ENCODE peak calls at places on chromosomes 2 and 18, in six cellular contexts. One of them, this sample, is unnamed.

GRCh38 chr2:120908314-120908975 is 172.8 kb downstream of the GLI2 start:
- DNase-seq in astrocyte: no peak
- DNase-seq in WERI-Rb-1: no peak
- DNase-seq in endodermal cell: no peak
- DNase-seq in uterus: no peak
- DNase-seq in heart left ventricle: no peak
- DNase-seq in this sample: peak; percentile 39

GRCh38 chr2:205494856-205495255 is 187.4 kb upstream of the NRP2 start:
- DNase-seq in astrocyte: no peak
- DNase-seq in WERI-Rb-1: no peak
- DNase-seq in endodermal cell: no peak
- DNase-seq in uterus: no peak
- DNase-seq in heart left ventricle: no peak
- DNase-seq in this sample: no peak

GRCh38 chr2:70310899-70311298 is 9.0 kb upstream of the FAM136A start:
- DNase-seq in astrocyte: no peak
- DNase-seq in WERI-Rb-1: no peak
- DNase-seq in endodermal cell: no peak
- DNase-seq in uterus: no peak
- DNase-seq in heart left ventricle: no peak
- DNase-seq in this sample: no peak

GRCh38 chr18:62455222-62455621 is 67.6 kb upstream of the ZCCHC2 start:
- DNase-seq in astrocyte: no peak
- DNase-seq in WERI-Rb-1: no peak
- DNase-seq in endodermal cell: no peak
- DNase-seq in uterus: no peak
- DNase-seq in heart left ventricle: no peak
- DNase-seq in this sample: no peak

GRCh38 chr2:101012706-101013181 is 10.7 kb downstream of the RPL31 start:
- DNase-seq in astrocyte: peak; percentile 8
- DNase-seq in WERI-Rb-1: no peak
- DNase-seq in endodermal cell: no peak
- DNase-seq in uterus: no peak
- DNase-seq in heart left ventricle: no peak
- DNase-seq in this sample: no peak

GRCh38 chr2:213232649-213233437 is 51.4 kb upstream of the SPAG16 start:
- DNase-seq in astrocyte: peak; percentile 26
- DNase-seq in WERI-Rb-1: no peak
- DNase-seq in endodermal cell: peak; percentile 52
- DNase-seq in uterus: no peak
- DNase-seq in heart left ventricle: no peak
- DNase-seq in this sample: no peak

GRCh38 chr18:36153771-36154170 is 24.1 kb downstream of the ELP2 start:
- DNase-seq in astrocyte: peak; percentile 50
- DNase-seq in WERI-Rb-1: no peak
- DNase-seq in endodermal cell: no peak
- DNase-seq in uterus: no peak
- DNase-seq in heart left ventricle: no peak
- DNase-seq in this sample: no peak

GRCh38 chr2:234272069-234272850 is 221.8 kb downstream of the SPP2 start:
- DNase-seq in astrocyte: no peak
- DNase-seq in WERI-Rb-1: no peak
- DNase-seq in endodermal cell: no peak
- DNase-seq in uterus: no peak
- DNase-seq in heart left ventricle: no peak
- DNase-seq in this sample: no peak

GRCh38 chr2:182522428-182522896 is 95.6 kb upstream of the PDE1A start:
- DNase-seq in astrocyte: peak; percentile 73
- DNase-seq in WERI-Rb-1: peak; percentile 38
- DNase-seq in endodermal cell: no peak
- DNase-seq in uterus: no peak
- DNase-seq in heart left ventricle: no peak
- DNase-seq in this sample: no peak

GRCh38 chr2:172551266-172551665 is 4.6 kb upstream of the PDK1 start:
- DNase-seq in astrocyte: no peak
- DNase-seq in WERI-Rb-1: no peak
- DNase-seq in endodermal cell: no peak
- DNase-seq in uterus: no peak
- DNase-seq in heart left ventricle: no peak
- DNase-seq in this sample: no peak

GRCh38 chr2:112885503-112885897 is 25.5 kb upstream of the IL37 start:
- DNase-seq in astrocyte: no peak
- DNase-seq in WERI-Rb-1: no peak
- DNase-seq in endodermal cell: no peak
- DNase-seq in uterus: no peak
- DNase-seq in heart left ventricle: no peak
- DNase-seq in this sample: no peak

GRCh38 chr2:101518470-101519172 is 43.7 kb upstream of the RFX8 start:
- DNase-seq in astrocyte: peak; percentile 44
- DNase-seq in WERI-Rb-1: peak; percentile 59
- DNase-seq in endodermal cell: peak; percentile 83
- DNase-seq in uterus: peak; percentile 49
- DNase-seq in heart left ventricle: no peak
- DNase-seq in this sample: no peak

GRCh38 chr2:85413592-85414421 is 3.6 kb upstream of the CAPG start:
- DNase-seq in astrocyte: peak; percentile 41
- DNase-seq in WERI-Rb-1: no peak
- DNase-seq in endodermal cell: peak; percentile 80
- DNase-seq in uterus: peak; percentile 81
- DNase-seq in heart left ventricle: peak; percentile 66
- DNase-seq in this sample: no peak

GRCh38 chr2:217102941-217103340 is 243.1 kb upstream of the TNP1 start:
- DNase-seq in astrocyte: peak; percentile 31
- DNase-seq in WERI-Rb-1: no peak
- DNase-seq in endodermal cell: no peak
- DNase-seq in uterus: no peak
- DNase-seq in heart left ventricle: no peak
- DNase-seq in this sample: no peak

GRCh38 chr2:164808776-164809175 is 32.8 kb downstream of the COBLL1 start:
- DNase-seq in astrocyte: peak; percentile 57
- DNase-seq in WERI-Rb-1: no peak
- DNase-seq in endodermal cell: no peak
- DNase-seq in uterus: no peak
- DNase-seq in heart left ventricle: no peak
- DNase-seq in this sample: no peak

GRCh38 chr2:73886357-73886756 is 6.5 kb upstream of the ACTG2 start:
- DNase-seq in astrocyte: no peak
- DNase-seq in WERI-Rb-1: no peak
- DNase-seq in endodermal cell: no peak
- DNase-seq in uterus: no peak
- DNase-seq in heart left ventricle: no peak
- DNase-seq in this sample: no peak

GRCh38 chr2:46477912-46478311 is 1.5 kb upstream of the TMEM247 start:
- DNase-seq in astrocyte: no peak
- DNase-seq in WERI-Rb-1: no peak
- DNase-seq in endodermal cell: no peak
- DNase-seq in uterus: no peak
- DNase-seq in heart left ventricle: no peak
- DNase-seq in this sample: no peak

GRCh38 chr2:188676012-188676405 is 298.2 kb upstream of the COL3A1 start:
- DNase-seq in astrocyte: peak; percentile 80
- DNase-seq in WERI-Rb-1: no peak
- DNase-seq in endodermal cell: no peak
- DNase-seq in uterus: no peak
- DNase-seq in heart left ventricle: no peak
- DNase-seq in this sample: no peak

GRCh38 chr2:138500592-138501426 is 761 bp upstream of the SPOPL start:
- DNase-seq in astrocyte: no peak
- DNase-seq in WERI-Rb-1: peak; percentile 34
- DNase-seq in endodermal cell: no peak
- DNase-seq in uterus: no peak
- DNase-seq in heart left ventricle: no peak
- DNase-seq in this sample: no peak

GRCh38 chr2:119387381-119388129 is 20.8 kb downstream of the DBI start:
- DNase-seq in astrocyte: peak; percentile 75
- DNase-seq in WERI-Rb-1: no peak
- DNase-seq in endodermal cell: peak; percentile 34
- DNase-seq in uterus: peak; percentile 41
- DNase-seq in heart left ventricle: peak; percentile 79
- DNase-seq in this sample: peak; percentile 88

GRCh38 chr2:211879323-211879722 is 659.3 kb downstream of the ERBB4 start:
- DNase-seq in astrocyte: no peak
- DNase-seq in WERI-Rb-1: no peak
- DNase-seq in endodermal cell: no peak
- DNase-seq in uterus: no peak
- DNase-seq in heart left ventricle: no peak
- DNase-seq in this sample: no peak

GRCh38 chr2:54287532-54287931 is 31.5 kb upstream of the TSPYL6 start:
- DNase-seq in astrocyte: peak; percentile 44
- DNase-seq in WERI-Rb-1: no peak
- DNase-seq in endodermal cell: no peak
- DNase-seq in uterus: peak; percentile 17
- DNase-seq in heart left ventricle: no peak
- DNase-seq in this sample: no peak

GRCh38 chr18:28175930-28176673 is 828 bp downstream of the CDH2 start:
- DNase-seq in astrocyte: no peak
- DNase-seq in WERI-Rb-1: peak; percentile 51
- DNase-seq in endodermal cell: peak; percentile 75
- DNase-seq in uterus: no peak
- DNase-seq in heart left ventricle: no peak
- DNase-seq in this sample: no peak

GRCh38 chr2:163182764-163183354 is 344.3 kb upstream of the KCNH7 start:
- DNase-seq in astrocyte: peak; percentile 10
- DNase-seq in WERI-Rb-1: no peak
- DNase-seq in endodermal cell: no peak
- DNase-seq in uterus: no peak
- DNase-seq in heart left ventricle: no peak
- DNase-seq in this sample: no peak

GRCh38 chr2:19228720-19229119 is 129.7 kb downstream of the OSR1 start:
- DNase-seq in astrocyte: no peak
- DNase-seq in WERI-Rb-1: peak; percentile 81
- DNase-seq in endodermal cell: peak; percentile 85
- DNase-seq in uterus: no peak
- DNase-seq in heart left ventricle: no peak
- DNase-seq in this sample: no peak

GRCh38 chr2:144460981-144461766 is 58.7 kb downstream of the ZEB2 start:
- DNase-seq in astrocyte: peak; percentile 93
- DNase-seq in WERI-Rb-1: no peak
- DNase-seq in endodermal cell: no peak
- DNase-seq in uterus: peak; percentile 48
- DNase-seq in heart left ventricle: no peak
- DNase-seq in this sample: no peak
- TF ChIP-seq CTCF in astrocyte: peak; percentile 2
- TF ChIP-seq CTCF in WERI-Rb-1: no peak
- TF ChIP-seq CTCF in endodermal cell: no peak
- TF ChIP-seq CTCF in uterus: no peak
- TF ChIP-seq CTCF in heart left ventricle: no peak
- TF ChIP-seq CTCF in this sample: no peak

GRCh38 chr2:4381049-4381448 is 677.7 kb downstream of the DCDC2C start:
- DNase-seq in astrocyte: no peak
- DNase-seq in WERI-Rb-1: no peak
- DNase-seq in endodermal cell: no peak
- DNase-seq in uterus: no peak
- DNase-seq in heart left ventricle: no peak
- DNase-seq in this sample: no peak

GRCh38 chr2:4381773-4382172 is 678.4 kb downstream of the DCDC2C start:
- DNase-seq in astrocyte: no peak
- DNase-seq in WERI-Rb-1: no peak
- DNase-seq in endodermal cell: no peak
- DNase-seq in uterus: no peak
- DNase-seq in heart left ventricle: no peak
- DNase-seq in this sample: no peak
- H3K9me3 ChIP-seq in astrocyte: peaks cover 3% of the 10 kb centered on the region
- H3K9me3 ChIP-seq in WERI-Rb-1: no peaks in the 10 kb centered on the region
- H3K9me3 ChIP-seq in endodermal cell: no peaks in the 10 kb centered on the region
- H3K9me3 ChIP-seq in uterus: no peaks in the 10 kb centered on the region
- H3K9me3 ChIP-seq in heart left ventricle: no peaks in the 10 kb centered on the region
- H3K9me3 ChIP-seq in this sample: no peaks in the 10 kb centered on the region

GRCh38 chr18:26405190-26405781 is 143.1 kb downstream of the KCTD1 start:
- DNase-seq in astrocyte: peak; percentile 19
- DNase-seq in WERI-Rb-1: peak; percentile 73
- DNase-seq in endodermal cell: peak; percentile 74
- DNase-seq in uterus: no peak
- DNase-seq in heart left ventricle: no peak
- DNase-seq in this sample: no peak
- TF ChIP-seq CTCF in astrocyte: peak; percentile 15
- TF ChIP-seq CTCF in WERI-Rb-1: peak; percentile 79
- TF ChIP-seq CTCF in endodermal cell: peak; percentile 65
- TF ChIP-seq CTCF in uterus: no peak
- TF ChIP-seq CTCF in heart left ventricle: peak; percentile 59
- TF ChIP-seq CTCF in this sample: peak; percentile 36

DNA sequence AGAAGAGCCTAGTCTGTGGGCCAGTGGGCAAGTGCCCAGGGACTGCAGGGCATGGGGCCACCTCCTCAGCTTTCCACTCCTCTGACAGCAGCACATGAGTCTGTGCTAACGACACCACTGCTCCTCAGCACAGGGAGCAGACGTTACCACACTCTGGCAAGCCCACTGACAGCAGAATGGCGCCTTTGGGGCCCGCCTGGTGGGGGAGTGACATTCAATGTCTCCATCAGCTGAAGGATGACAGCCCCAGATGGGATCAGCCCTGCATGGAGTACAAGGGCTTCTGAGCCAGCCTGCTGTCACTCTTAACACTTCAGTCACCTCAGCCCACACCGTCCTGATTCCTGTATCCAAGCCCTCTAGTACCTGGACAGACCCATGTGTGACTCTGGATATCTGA is 149.4 kb upstream of the SMAD2 start:
- DNase-seq in astrocyte: no peak
- DNase-seq in WERI-Rb-1: peak; percentile 86
- DNase-seq in endodermal cell: no peak
- DNase-seq in uterus: no peak
- DNase-seq in heart left ventricle: no peak
- DNase-seq in this sample: no peak
- H3K9me3 ChIP-seq in astrocyte: no peaks in the 10 kb centered on the region
- H3K9me3 ChIP-seq in WERI-Rb-1: no peaks in the 10 kb centered on the region
- H3K9me3 ChIP-seq in endodermal cell: no peaks in the 10 kb centered on the region
- H3K9me3 ChIP-seq in uterus: no peaks in the 10 kb centered on the region
- H3K9me3 ChIP-seq in heart left ventricle: no peaks in the 10 kb centered on the region
- H3K9me3 ChIP-seq in this sample: no peaks in the 10 kb centered on the region

This sample was measured in lower lobe of right lung.